ENCODE peak calls at places on chromosomes 3 and 15, in four cellular contexts. U, T, H and K are unnamed samples.
A peak's percentile ranks its signal among the peaks of the same experiment; 100 is the strongest.

GRCh38 chr3:184352149-184352785 is 9.1 kb downstream of the CLCN2 start:
- DNase-seq in T (no peak), U (no peak), H (no peak), K (no peak)

GRCh38 chr3:73401616-73402265 is 223.0 kb downstream of the PDZRN3 start:
- DNase-seq in U (peak; percentile 72), T (no peak), H (no peak), K (no peak)

GRCh38 chr3:171320721-171321120 is 139.5 kb downstream of the TNIK start:
- DNase-seq in T (peak; percentile 36), H (no peak), U (peak; percentile 54), K (no peak)

GRCh38 chr3:104856743-104857142 is 510.0 kb upstream of the ALCAM start:
- DNase-seq in U (no peak), H (no peak), T (no peak), K (no peak)

GRCh38 chr3:153052096-153052460 is 109.9 kb upstream of the RAP2B start:
- DNase-seq in U (peak; percentile 93), T (peak; percentile 98), H (peak; percentile 100), K (peak; percentile 70)

GRCh38 chr15:100353469-100353868 is 11.7 kb upstream of the ADAMTS17 start:
- DNase-seq in H (no peak), T (no peak), U (no peak), K (no peak)

GRCh38 chr3:197216914-197217313 is 81.5 kb downstream of the DLG1 start:
- DNase-seq in T (peak; percentile 78), U (peak; percentile 52), H (no peak), K (no peak)

GRCh38 chr15:75928680-75929608 is 25.3 kb downstream of the FBXO22 start:
- DNase-seq in H (no peak), T (peak; percentile 25), U (peak; percentile 19), K (no peak)

GRCh38 chr3:138042043-138042442 is 32.1 kb downstream of the CLDN18 start:
- DNase-seq in T (peak; percentile 84), U (peak; percentile 75), H (no peak), K (no peak)

GRCh38 chr3:70387889-70388288 is 75.5 kb upstream of the MDFIC2 start:
- DNase-seq in T (no peak), U (no peak), H (no peak), K (no peak)

GRCh38 chr3:127477396-127477795 is 113.1 kb downstream of the TPRA1 start:
- DNase-seq in U (no peak), H (no peak), T (no peak), K (no peak)

GRCh38 chr3:17154941-17155340 is 270.2 kb downstream of the PLCL2 start:
- DNase-seq in T (no peak), U (no peak), H (no peak), K (no peak)

GRCh38 chr3:72031581-72031980 is 246.6 kb upstream of the PROK2 start:
- DNase-seq in U (peak; percentile 48), T (peak; percentile 51), H (no peak), K (no peak)

GRCh38 chr15:57445872-57446271 is 69.6 kb downstream of the CGNL1 start:
- DNase-seq in H (no peak), T (peak; percentile 36), U (peak; percentile 51), K (no peak)

GRCh38 chr3:172607305-172608121 is 84.3 kb upstream of the TNFSF10 start:
- DNase-seq in T (peak; percentile 92), U (peak; percentile 91), H (peak; percentile 53), K (no peak)

GRCh38 chr3:27228805-27229204 is 140.4 kb downstream of the NEK10 start:
- DNase-seq in H (no peak), T (no peak), U (no peak), K (no peak)

GRCh38 chr3:122188758-122189157 is 5.3 kb downstream of the CASR start:
- DNase-seq in T (no peak), U (no peak), H (no peak), K (no peak)

GRCh38 chr3:122183521-122183892 is at the start of gene CASR:
- DNase-seq in H (no peak), T (no peak), U (no peak), K (no peak)

GRCh38 chr3:122183893-122184590 is 574 bp downstream of the CASR start:
- DNase-seq in H (no peak), U (no peak), T (no peak), K (no peak)

GRCh38 chr3:122186372-122186771 is 2.9 kb downstream of the CASR start:
- DNase-seq in H (no peak), T (no peak), U (no peak), K (no peak)

DNA sequence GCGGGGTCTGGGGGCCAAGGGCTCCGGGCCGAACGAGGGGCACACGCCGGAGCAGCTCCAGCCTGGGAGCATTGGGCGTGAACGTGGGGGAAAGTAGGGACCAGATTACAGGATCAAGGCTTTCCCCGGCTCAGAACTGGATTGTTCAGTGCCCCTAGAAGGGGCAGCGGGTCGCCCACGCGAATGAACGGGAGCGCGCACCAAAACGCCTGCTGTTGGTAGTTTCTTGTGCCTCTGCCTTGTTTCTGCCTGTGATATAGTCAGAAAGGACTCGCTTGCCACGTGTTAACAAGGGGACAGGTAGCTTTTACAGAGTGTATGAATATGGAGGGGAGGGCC is 1.1 kb downstream of the CASR start:
- DNase-seq in T (no peak), U (no peak), H (no peak), K (no peak)
- H3K4me3 ChIP-seq in T (no peak overlapping the region), U (no peak overlapping the region), H (no peak overlapping the region), K (no peak overlapping the region)

GRCh38 chr3:29850641-29851040 is 569.8 kb downstream of the RBMS3 start:
- DNase-seq in T (no peak), U (no peak), H (no peak), K (no peak)
- TF ChIP-seq CTCF in T (no peak), U (no peak), H (no peak), K (no peak)

DNA sequence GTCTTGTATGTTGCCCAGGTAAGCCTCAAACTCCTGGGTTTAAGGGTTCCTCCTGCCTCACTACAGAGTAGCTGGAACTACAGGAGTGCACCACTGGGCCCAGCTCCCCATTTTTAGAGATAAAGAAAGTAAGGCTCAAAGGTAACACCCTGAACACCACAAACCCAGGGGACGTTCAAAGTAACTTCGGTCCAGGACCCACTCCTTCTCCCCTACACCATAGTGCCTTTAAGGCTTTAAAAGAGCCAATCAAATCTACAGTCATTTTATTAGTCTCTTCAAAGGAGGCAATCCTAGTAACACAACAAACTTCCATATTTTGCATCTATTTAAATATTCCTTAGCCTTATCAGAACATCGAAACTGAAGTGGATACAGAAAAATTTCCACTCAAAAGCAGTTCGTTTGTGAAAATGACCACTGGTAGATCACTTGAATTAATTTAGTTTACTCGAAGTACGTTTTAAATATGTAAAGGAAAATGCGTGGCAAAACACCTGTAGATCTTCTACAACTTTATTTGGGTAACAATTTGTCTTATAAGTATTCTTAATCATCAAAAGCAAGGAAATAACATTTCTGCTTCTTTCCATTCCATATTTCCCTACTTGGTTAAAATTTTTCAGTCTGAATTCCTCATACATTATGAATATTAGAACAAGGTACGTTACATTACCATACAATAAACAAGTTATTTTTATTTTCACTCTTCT is 1.8 kb downstream of the STAG1 start:
- DNase-seq in U (peak; percentile 36), H (no peak), T (peak; percentile 10), K (no peak)
- H3K4me3 ChIP-seq in U (peak overlapping the region; percentile 79), H (peak overlapping the region; percentile 94), T (peak overlapping the region; percentile 6), K (peak overlapping the region; percentile 61)

DNA sequence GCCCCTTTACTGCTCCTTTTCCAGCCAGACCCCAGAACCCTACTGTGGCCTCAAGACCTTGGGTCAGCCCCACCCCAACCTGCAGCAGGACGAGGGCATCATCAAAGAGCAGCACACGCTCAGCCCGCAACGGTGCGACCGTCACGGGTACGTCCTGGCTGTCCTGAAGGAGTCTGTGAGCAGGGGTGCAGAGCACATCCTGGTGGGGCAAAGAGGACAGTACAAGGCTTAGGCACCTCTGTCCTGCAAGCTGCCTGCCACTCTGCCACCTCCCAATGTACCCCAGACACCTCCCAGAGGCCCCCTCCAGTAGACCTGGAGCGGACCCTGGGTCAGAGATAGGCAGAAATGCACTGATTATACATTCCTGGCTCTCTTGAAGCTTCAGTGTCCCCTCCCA is 8.0 kb downstream of the ALS2CL start:
- DNase-seq in H (no peak), U (no peak), T (no peak), K (no peak)
- TF ChIP-seq CTCF in H (no peak), U (no peak), T (no peak), K (no peak)

GRCh38 chr3:126394977-126395321 is 240 bp downstream of the CFAP100 start:
- DNase-seq in H (no peak), T (no peak), U (no peak), K (no peak)

GRCh38 chr3:126392246-126392645 is 2.5 kb upstream of the CFAP100 start:
- DNase-seq in T (no peak), H (no peak), U (no peak), K (no peak)

GRCh38 chr3:126393563-126393962 is 1.1 kb upstream of the CFAP100 start:
- DNase-seq in H (no peak), U (no peak), T (no peak), K (no peak)

GRCh38 chr3:126395846-126396513 is 1.3 kb downstream of the CFAP100 start:
- DNase-seq in H (no peak), T (no peak), U (no peak), K (no peak)

GRCh38 chr3:126394179-126394976 is at the start of gene CFAP100:
- DNase-seq in U (peak; percentile 16), H (no peak), T (peak; percentile 48), K (no peak)
- H3K4me3 ChIP-seq in U (no peak within 1 kb of the TSS), H (no peak within 1 kb of the TSS), T (no peak within 1 kb of the TSS), K (peak within 1 kb of the TSS; percentile 11)

GRCh38 chr3:102144063-102144462 is 290.8 kb upstream of the ZPLD1 start:
- DNase-seq in H (no peak), U (peak; percentile 36), T (no peak), K (no peak)
- TF ChIP-seq CTCF in H (no peak), U (no peak), T (no peak), K (no peak)

GRCh38 chr3:66038726-66039589 is at the start of gene MAGI1:
- DNase-seq in U (peak; percentile 96), T (peak; percentile 96), H (peak; percentile 75), K (peak; percentile 89)
- H3K4me3 ChIP-seq in U (peak within 1 kb of the TSS; percentile 99), T (peak within 1 kb of the TSS; percentile 85), H (peak within 1 kb of the TSS; percentile 82), K (peak within 1 kb of the TSS; percentile 73)

GRCh38 chr3:13494463-13495350 is 14.6 kb downstream of the HDAC11 start:
- DNase-seq in U (peak; percentile 42), H (no peak), T (no peak), K (no peak)
- TF ChIP-seq CTCF in U (peak; percentile 86), H (peak; percentile 72), T (peak; percentile 61), K (peak; percentile 66)